ENCODE peak calls at places on chromosomes 1 and 21, in nine cellular contexts. U is Panc1, X is stomach, S is HCT116, F is spleen, J is K562, P is SK-N-SH, Z is GM12878, L is suprapubic skin. G is an unnamed sample.

GRCh38 chr1:246503341-246503740 is 3.7 kb downstream of the SMYD3 start:
- DNase-seq in Z (no peak), J (no peak), P (no peak), L (no peak), S (no peak), F (no peak), X (no peak), U (peak), G (no peak)

GRCh38 chr1:1876335-1876935 is 14.5 kb downstream of the GNB1 start:
- DNase-seq in Z (no peak), X (no peak), S (no peak), P (no peak), J (no peak), F (peak), L (no peak), U (no peak), G (no peak)

GRCh38 chr1:77538956-77539509 is 143.4 kb downstream of the ZZZ3 start:
- DNase-seq in U (peak), X (no peak), F (no peak), Z (no peak), P (no peak), S (no peak), J (no peak), L (no peak), G (no peak)

GRCh38 chr1:10935241-10935640 is 77.2 kb upstream of the TARDBP start:
- DNase-seq in P (no peak), S (no peak), J (no peak), U (no peak), F (no peak), L (no peak), X (no peak), Z (no peak), G (no peak)

GRCh38 chr1:192977089-192977706 is 82.0 kb downstream of the UCHL5 start:
- DNase-seq in J (no peak), X (no peak), P (no peak), Z (no peak), S (no peak), L (no peak), U (no peak), F (no peak), G (peak)

GRCh38 chr1:208024406-208024805 is 113.5 kb upstream of the CD34 start:
- DNase-seq in S (no peak), U (no peak), Z (no peak), L (no peak), X (no peak), F (no peak), P (no peak), J (no peak), G (no peak)

GRCh38 chr1:59779949-59780348 is 34.8 kb upstream of the HOOK1 start:
- DNase-seq in J (no peak), P (no peak), S (no peak), F (no peak), L (no peak), X (no peak), Z (no peak), U (no peak), G (peak)

GRCh38 chr1:223358826-223359225 is 5.2 kb downstream of the SUSD4 start:
- DNase-seq in U (no peak), S (no peak), X (no peak), F (no peak), J (no peak), Z (no peak), L (no peak), P (no peak), G (peak)

GRCh38 chr1:212062832-212063438 is 27.4 kb downstream of the DTL start:
- DNase-seq in X (no peak), Z (no peak), F (no peak), U (no peak), L (no peak), J (peak), P (peak), S (peak), G (peak)

GRCh38 chr1:218817747-218818146 is 355.9 kb upstream of the LYPLAL1 start:
- DNase-seq in X (no peak), F (no peak), U (no peak), J (no peak), S (no peak), P (peak), L (no peak), Z (no peak), G (no peak)

GRCh38 chr21:34886554-34887385 is 162.3 kb downstream of the RUNX1 start:
- DNase-seq in F (peak), J (peak), P (peak), S (no peak), X (no peak), L (no peak), Z (no peak), U (no peak), G (peak)

GRCh38 chr1:188669715-188670114 is 1807.9 kb downstream of the BRINP3 start:
- DNase-seq in L (no peak), X (no peak), F (no peak), J (no peak), Z (no peak), U (no peak), S (no peak), P (no peak), G (no peak)

GRCh38 chr1:104830534-104830933 is 1080.8 kb downstream of the AMY1C start:
- DNase-seq in U (no peak), F (no peak), S (no peak), X (no peak), P (no peak), Z (no peak), J (no peak), L (no peak), G (no peak)

GRCh38 chr1:172885976-172886375 is 164.8 kb downstream of the TNFSF18 start:
- DNase-seq in L (no peak), U (no peak), Z (no peak), X (no peak), S (peak), J (no peak), F (no peak), P (no peak), G (no peak)

GRCh38 chr21:39121600-39122355 is 61.5 kb downstream of the PSMG1 start:
- DNase-seq in U (no peak), Z (no peak), S (no peak), J (no peak), F (no peak), L (no peak), X (no peak), P (no peak), G (no peak)

GRCh38 chr1:89125571-89126233 is at the start of gene GBP2:
- DNase-seq in F (peak), X (no peak), L (no peak), U (no peak), Z (peak), J (no peak), S (no peak), P (no peak), G (no peak)

GRCh38 chr1:36106269-36106668 is 17.6 kb downstream of the ADPRS start:
- DNase-seq in L (no peak), U (no peak), J (no peak), F (no peak), S (no peak), P (no peak), X (no peak), Z (no peak), G (no peak)

GRCh38 chr1:229127301-229127700 is 143.6 kb upstream of the RAB4A start:
- DNase-seq in X (peak), J (no peak), U (no peak), F (no peak), Z (no peak), L (no peak), P (no peak), S (no peak), G (no peak)

GRCh38 chr1:170675825-170676224 is 11.9 kb downstream of the PRRX1 start:
- DNase-seq in U (no peak), F (no peak), P (no peak), S (no peak), L (no peak), X (no peak), J (no peak), Z (no peak), G (no peak)

GRCh38 chr1:212470059-212470458 is 37.3 kb downstream of the NENF start:
- DNase-seq in U (no peak), L (peak), Z (no peak), X (peak), S (peak), J (no peak), F (peak), P (no peak), G (no peak)

GRCh38 chr1:81660286-81660685 is 140.4 kb upstream of the ADGRL2 start:
- DNase-seq in X (no peak), J (no peak), F (no peak), L (no peak), P (no peak), Z (no peak), S (no peak), U (no peak), G (no peak)

GRCh38 chr1:174999926-175000696 is at the start of gene CACYBP:
- DNase-seq in X (peak), S (no peak), P (peak), U (no peak), Z (no peak), L (no peak), F (peak), J (no peak), G (peak)

GRCh38 chr1:162235261-162235780 is 141.3 kb downstream of the SPATA46 start:
- DNase-seq in U (no peak), F (no peak), Z (no peak), J (no peak), P (no peak), X (no peak), L (no peak), S (no peak), G (no peak)

GRCh38 chr1:10155087-10155712 is 55.2 kb upstream of the KIF1B start:
- DNase-seq in U (no peak), X (no peak), J (no peak), S (no peak), L (no peak), P (no peak), Z (no peak), F (no peak), G (no peak)

GRCh38 chr1:161196521-161197451 is 2.1 kb downstream of the ADAMTS4 start:
- DNase-seq in X (no peak), F (peak), P (peak), U (no peak), L (no peak), J (no peak), S (no peak), Z (no peak), G (peak)

GRCh38 chr1:238789916-238790667 is 596.3 kb upstream of the CHRM3 start:
- DNase-seq in J (no peak), L (no peak), F (no peak), Z (no peak), X (no peak), U (no peak), P (no peak), S (no peak), G (peak)

GRCh38 chr1:43274125-43274803 is 4.5 kb downstream of the TMEM125 start:
- DNase-seq in L (peak), Z (no peak), J (no peak), P (no peak), X (no peak), U (no peak), S (no peak), F (peak), G (peak)
- TF ChIP-seq POLR2AphosphoS5 in L (no peak), Z (no peak), J (no peak), P (no peak), X (no peak), U (no peak), S (no peak), F (no peak), G (no peak)

GRCh38 chr1:19338323-19338762 is 26.2 kb downstream of the SLC66A1 start:
- DNase-seq in U (no peak), P (peak), F (no peak), Z (no peak), X (no peak), J (no peak), L (no peak), S (no peak), G (peak)
- TF ChIP-seq POLR2AphosphoS5 in U (no peak), P (no peak), F (peak), Z (no peak), X (no peak), J (no peak), L (no peak), S (no peak), G (peak)

DNA sequence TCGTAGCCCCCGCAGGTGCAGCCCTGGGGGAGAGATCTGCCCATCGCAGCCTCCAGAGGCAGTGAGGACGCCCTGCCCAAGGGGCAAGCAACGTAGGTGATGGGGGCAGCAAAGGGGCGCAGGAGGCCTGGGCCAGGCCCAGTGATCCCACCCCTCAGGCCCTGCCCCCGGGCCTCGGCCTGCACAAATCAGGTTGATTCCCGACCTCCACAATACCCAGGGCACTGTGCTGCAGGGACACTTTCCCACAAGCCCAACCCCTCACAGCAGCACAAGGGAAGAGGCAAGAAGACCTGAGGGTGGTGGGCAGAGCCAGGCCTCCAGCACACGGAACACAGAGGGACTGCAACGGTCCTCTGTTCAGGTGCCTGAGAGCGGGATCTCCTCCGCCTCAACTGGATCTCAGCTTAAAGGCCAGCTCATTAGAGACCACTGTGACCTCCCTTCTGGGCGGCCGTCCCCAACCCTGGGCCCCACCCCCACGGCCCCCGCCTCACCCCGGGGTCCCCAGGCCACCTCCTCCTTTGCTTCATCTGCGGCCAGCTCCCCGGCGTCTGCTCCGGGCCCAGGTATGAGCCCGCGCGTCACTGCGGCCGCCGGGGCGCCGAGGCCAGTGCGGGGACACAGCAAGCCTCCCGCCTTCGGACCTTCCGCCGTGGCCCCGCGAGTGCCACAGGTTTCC is 789 bp upstream of the ARF1 start:
- DNase-seq in F (peak), P (peak), Z (no peak), S (no peak), X (no peak), J (peak), L (no peak), U (no peak), G (peak)
- TF ChIP-seq POLR2AphosphoS5 in F (no peak), P (no peak), Z (no peak), S (no peak), X (no peak), J (peak), L (no peak), U (no peak), G (no peak)

GRCh38 chr1:46643368-46643775 is 24.8 kb downstream of the ATPAF1 start:
- DNase-seq in U (peak), P (no peak), L (no peak), S (no peak), F (no peak), J (no peak), X (no peak), Z (no peak), G (no peak)
- TF ChIP-seq POLR2AphosphoS5 in U (peak), P (peak), L (no peak), S (no peak), F (no peak), J (no peak), X (no peak), Z (no peak), G (no peak)

DNA sequence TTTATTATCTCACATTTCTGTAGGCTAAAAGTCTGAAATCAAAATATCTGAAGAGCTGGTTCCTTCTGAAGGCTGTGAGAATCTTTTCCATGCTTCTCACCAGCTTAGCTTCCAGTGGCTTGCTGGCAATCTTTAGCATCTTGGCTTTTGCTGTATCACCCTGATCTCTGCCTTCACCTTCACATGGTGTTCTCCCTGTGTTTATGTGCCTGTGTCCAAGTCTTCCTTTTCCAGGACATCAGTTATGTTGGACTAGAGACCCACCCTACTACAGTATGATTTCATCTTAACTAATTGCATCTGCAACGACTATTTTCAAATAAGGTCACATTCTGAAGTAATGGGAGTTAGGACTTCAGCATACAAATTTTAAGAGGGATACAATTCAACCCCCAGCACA is 772.3 kb upstream of the ADAMTS5 start:
- DNase-seq in P (no peak), S (no peak), J (no peak), F (no peak), L (no peak), Z (no peak), U (no peak), X (no peak), G (no peak)
- TF ChIP-seq POLR2AphosphoS5 in P (no peak), S (no peak), J (no peak), F (no peak), L (no peak), Z (no peak), U (no peak), X (no peak), G (no peak)

GRCh38 chr1:118961156-118961555 is 27.0 kb downstream of the TBX15 start:
- DNase-seq in Z (no peak), X (no peak), F (no peak), S (no peak), P (no peak), J (no peak), L (no peak), U (no peak), G (no peak)
- TF ChIP-seq POLR2AphosphoS5 in Z (no peak), X (no peak), F (no peak), S (no peak), P (no peak), J (no peak), L (no peak), U (no peak), G (no peak)

GRCh38 chr1:32077451-32077850 is 4.7 kb downstream of the TMEM39B start:
- DNase-seq in U (no peak), J (no peak), S (no peak), P (no peak), F (no peak), X (no peak), Z (no peak), L (no peak), G (no peak)

GRCh38 chr1:32072622-32073386 is at the start of gene TMEM39B:
- DNase-seq in F (peak), S (peak), P (peak), Z (peak), J (peak), X (peak), L (peak), U (peak), G (peak)

GRCh38 chr1:32074841-32075240 is 2.1 kb downstream of the TMEM39B start:
- DNase-seq in F (peak), Z (no peak), U (no peak), J (no peak), S (no peak), L (no peak), P (no peak), X (no peak), G (no peak)

GRCh38 chr1:32071758-32072621 is 749 bp upstream of the TMEM39B start:
- DNase-seq in S (no peak), J (no peak), P (no peak), F (no peak), U (no peak), X (no peak), Z (no peak), L (no peak), G (peak)

GRCh38 chr1:32073387-32074229 is 869 bp downstream of the TMEM39B start:
- DNase-seq in P (no peak), F (peak), L (no peak), Z (peak), U (no peak), X (no peak), S (no peak), J (no peak), G (peak)
- TF ChIP-seq POLR2AphosphoS5 in P (no peak), F (no peak), L (no peak), Z (no peak), U (no peak), X (no peak), S (no peak), J (no peak), G (no peak)

GRCh38 chr1:32352831-32353383 is 9.4 kb downstream of the FAM229A start:
- DNase-seq in J (no peak), Z (no peak), U (no peak), F (no peak), X (no peak), L (no peak), P (no peak), S (no peak), G (no peak)

GRCh38 chr1:32349211-32349708 is 13.0 kb downstream of the FAM229A start:
- DNase-seq in F (peak), X (no peak), L (no peak), U (no peak), Z (no peak), P (no peak), J (no peak), S (no peak), G (no peak)

GRCh38 chr1:32350785-32351076 is 11.6 kb downstream of the FAM229A start:
- DNase-seq in X (no peak), S (no peak), U (no peak), P (no peak), L (no peak), F (no peak), J (no peak), Z (no peak), G (no peak)

GRCh38 chr1:32351859-32352745 is 10.2 kb downstream of the FAM229A start:
- DNase-seq in Z (no peak), J (no peak), U (no peak), F (no peak), S (no peak), X (peak), P (peak), L (no peak), G (peak)

GRCh38 chr1:32351077-32351858 is 11.0 kb downstream of the FAM229A start:
- DNase-seq in F (peak), U (peak), Z (peak), X (peak), L (peak), P (peak), S (peak), J (peak), G (peak)
- TF ChIP-seq POLR2AphosphoS5 in F (peak), U (peak), Z (peak), X (peak), L (peak), P (peak), S (peak), J (peak), G (peak)